ENCODE peak calls at places on chromosomes 3 and 15, in five cellular contexts. P is coronary artery; L is HFF-Myc; D is AG04450; R is CD8-positive, alpha-beta T cell. K is an unnamed sample.

GRCh38 chr15:67783303-67783702 is 42.0 kb upstream of the SKOR1 start:
- DNase-seq in P (no peak), L (no peak), D (no peak), R (peak), K (no peak)

GRCh38 chr3:98692787-98693473 is 70.2 kb upstream of the ST3GAL6 start:
- DNase-seq in P (no peak), L (no peak), D (no peak), R (no peak), K (no peak)

GRCh38 chr3:157122116-157122515 is 37.8 kb downstream of the CCNL1 start:
- DNase-seq in P (no peak), L (peak), D (peak), R (no peak), K (no peak)

GRCh38 chr15:96046620-96047240 is 283.8 kb upstream of the NR2F2 start:
- DNase-seq in P (no peak), L (peak), D (no peak), R (no peak), K (no peak)

GRCh38 chr15:42355291-42355690 is 4.0 kb upstream of the CAPN3 start:
- DNase-seq in P (no peak), L (no peak), D (no peak), R (no peak), K (no peak)

GRCh38 chr15:61099030-61099800 is 129.9 kb downstream of the RORA start:
- DNase-seq in P (no peak), L (no peak), D (peak), R (no peak), K (no peak)

GRCh38 chr3:194876403-194877165 is 190.9 kb downstream of the FAM43A start:
- DNase-seq in P (no peak), L (no peak), D (no peak), R (no peak), K (no peak)

GRCh38 chr3:67619966-67620365 is 34.4 kb downstream of the SUCLG2 start:
- DNase-seq in P (no peak), L (no peak), D (no peak), R (no peak), K (no peak)

GRCh38 chr3:62088472-62089104 is 284.8 kb downstream of the FEZF2 start:
- DNase-seq in P (no peak), L (no peak), D (no peak), R (no peak), K (no peak)

GRCh38 chr3:167852216-167852615 is 116.7 kb downstream of the SERPINI1 start:
- DNase-seq in P (no peak), L (no peak), D (no peak), R (no peak), K (no peak)

GRCh38 chr3:133269393-133269792 is 130.5 kb upstream of the BFSP2 start:
- DNase-seq in P (no peak), L (no peak), D (no peak), R (no peak), K (no peak)

GRCh38 chr3:128226794-128227399 is 73.6 kb downstream of the EEFSEC start:
- DNase-seq in P (no peak), L (no peak), D (no peak), R (no peak), K (no peak)

GRCh38 chr15:32735948-32736347 is 18.1 kb downstream of the GREM1 start:
- DNase-seq in P (no peak), L (no peak), D (no peak), R (no peak), K (no peak)

GRCh38 chr3:51974277-51974962 is 444 bp upstream of the ABHD14A start:
- DNase-seq in P (peak), L (no peak), D (no peak), R (no peak), K (no peak)

GRCh38 chr3:163773136-163773535 is 1305.2 kb downstream of the SI start:
- DNase-seq in P (no peak), L (no peak), D (no peak), R (no peak), K (no peak)

GRCh38 chr15:40618023-40618422 is 24.0 kb downstream of the KNL1 start:
- DNase-seq in P (no peak), L (no peak), D (no peak), R (no peak), K (no peak)

GRCh38 chr15:69996321-69996720 is 101.4 kb downstream of the TLE3 start:
- DNase-seq in P (no peak), L (no peak), D (no peak), R (no peak), K (no peak)

GRCh38 chr15:27339138-27339537 is 368.2 kb downstream of the GABRG3 start:
- DNase-seq in P (no peak), L (no peak), D (no peak), R (no peak), K (no peak)

GRCh38 chr15:75823860-75824613 is 19.2 kb upstream of the UBE2Q2 start:
- DNase-seq in P (no peak), L (no peak), D (no peak), R (no peak), K (no peak)

GRCh38 chr15:22954798-22955543 is 25.2 kb downstream of the CYFIP1 start:
- DNase-seq in P (no peak), L (no peak), D (no peak), R (no peak), K (no peak)

GRCh38 chr3:29092348-29092747 is 188.5 kb upstream of the RBMS3 start:
- DNase-seq in P (no peak), L (no peak), D (no peak), R (no peak), K (no peak)

GRCh38 chr3:178097576-178097975 is 438.7 kb upstream of the KCNMB2 start:
- DNase-seq in P (no peak), L (no peak), D (peak), R (no peak), K (no peak)

GRCh38 chr3:186593862-186594261 is 19.0 kb upstream of the AHSG start:
- DNase-seq in P (no peak), L (no peak), D (no peak), R (no peak), K (no peak)

GRCh38 chr3:171213178-171213577 is 186.7 kb upstream of the SLC2A2 start:
- DNase-seq in P (no peak), L (no peak), D (no peak), R (no peak), K (no peak)

GRCh38 chr3:47022540-47023161 is 43.2 kb downstream of the NBEAL2 start:
- DNase-seq in P (no peak), L (no peak), D (no peak), R (no peak), K (peak)

GRCh38 chr3:41317718-41318117 is 118.4 kb downstream of the CTNNB1 start:
- DNase-seq in P (no peak), L (no peak), D (no peak), R (no peak), K (no peak)

GRCh38 chr3:159432721-159433300 is 555.8 kb upstream of the IL12A start:
- DNase-seq in P (no peak), L (no peak), D (no peak), R (no peak), K (no peak)

GRCh38 chr3:69144631-69145244 is 22.3 kb upstream of the LMOD3 start:
- DNase-seq in P (no peak), L (no peak), D (no peak), R (no peak), K (no peak)

GRCh38 chr15:68503791-68504720 is 72.1 kb upstream of the ITGA11 start:
- DNase-seq in P (no peak), L (no peak), D (no peak), R (no peak), K (no peak)

GRCh38 chr15:38036790-38037338 is 102.4 kb downstream of the TMCO5A start:
- DNase-seq in P (no peak), L (no peak), D (no peak), R (no peak), K (no peak)

GRCh38 chr3:142315083-142315482 is 89.7 kb upstream of the GK5 start:
- DNase-seq in P (no peak), L (peak), D (peak), R (no peak), K (no peak)

GRCh38 chr3:13266005-13266404 is 154.1 kb downstream of the NUP210 start:
- DNase-seq in P (no peak), L (no peak), D (no peak), R (no peak), K (no peak)

GRCh38 chr3:152968388-152969024 is 133.6 kb downstream of the P2RY1 start:
- DNase-seq in P (no peak), L (no peak), D (no peak), R (no peak), K (no peak)

GRCh38 chr3:135125171-135125801 is 330.2 kb downstream of the EPHB1 start:
- DNase-seq in P (no peak), L (peak), D (no peak), R (no peak), K (no peak)

GRCh38 chr3:185024966-185025365 is 127.9 kb downstream of the C3orf70 start:
- DNase-seq in P (no peak), L (no peak), D (no peak), R (no peak), K (no peak)

GRCh38 chr15:31276596-31277298 is 49.9 kb upstream of the KLF13 start:
- DNase-seq in P (no peak), L (no peak), D (no peak), R (no peak), K (peak)

GRCh38 chr3:177281292-177281942 is 84.1 kb upstream of the TBL1XR1 start:
- DNase-seq in P (no peak), L (no peak), D (no peak), R (no peak), K (no peak)

GRCh38 chr3:23365066-23365465 is 161.9 kb downstream of the UBE2E2 start:
- DNase-seq in P (no peak), L (no peak), D (no peak), R (no peak), K (no peak)

GRCh38 chr3:23372296-23372695 is 169.2 kb downstream of the UBE2E2 start:
- DNase-seq in P (no peak), L (no peak), D (no peak), R (no peak), K (no peak)

DNA sequence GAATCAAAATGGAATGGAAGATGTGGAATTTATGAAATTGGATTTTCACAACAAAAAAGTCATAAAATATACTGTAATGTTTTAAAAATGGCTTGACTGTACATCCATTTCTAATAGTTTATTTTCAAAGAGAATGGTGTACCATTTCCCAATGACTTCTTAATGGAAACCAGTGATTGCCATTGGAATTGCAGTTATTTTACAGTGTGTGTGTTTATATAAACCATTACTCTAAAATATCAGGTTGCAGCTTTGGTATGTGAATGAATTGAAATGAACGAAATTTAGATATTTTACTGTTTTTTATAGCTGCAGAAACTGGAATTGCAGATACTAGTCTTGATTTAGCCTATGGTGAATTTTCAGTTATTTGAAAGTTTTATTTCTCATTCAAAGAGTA is 165.6 kb downstream of the UBE2E2 start:
- DNase-seq in P (no peak), L (no peak), D (no peak), R (no peak), K (no peak)
- H3K4me3 ChIP-seq in P (no peak), L (no peak), D (no peak), R (no peak), K (no peak)

GRCh38 chr3:80668600-80669281 is 900.9 kb upstream of the ROBO1 start:
- DNase-seq in P (no peak), L (no peak), D (no peak), R (no peak), K (no peak)
- H3K4me3 ChIP-seq in P (no peak), L (no peak), D (no peak), R (no peak), K (no peak)

GRCh38 chr15:57746752-57747151 is 40.2 kb downstream of the POLR2M start:
- DNase-seq in P (no peak), L (no peak), D (no peak), R (no peak), K (no peak)
- H3K4me3 ChIP-seq in P (no peak), L (no peak), D (no peak), R (peak), K (no peak)

GRCh38 chr3:27729325-27729724 is 7.2 kb upstream of the EOMES start:
- DNase-seq in P (no peak), L (no peak), D (no peak), R (no peak), K (no peak)
- H3K4me3 ChIP-seq in P (peak), L (no peak), D (no peak), R (no peak), K (no peak)

GRCh38 chr3:94066829-94067470 is 4.1 kb downstream of the NSUN3 start:
- DNase-seq in P (no peak), L (no peak), D (no peak), R (no peak), K (no peak)
- H3K4me3 ChIP-seq in P (no peak), L (no peak), D (no peak), R (no peak), K (no peak)

GRCh38 chr3:112746675-112747276 is 99.9 kb downstream of the CD200R1L start:
- DNase-seq in P (no peak), L (no peak), D (no peak), R (no peak), K (no peak)
- H3K4me3 ChIP-seq in P (no peak), L (no peak), D (no peak), R (no peak), K (no peak)

GRCh38 chr3:183818706-183819624 is 6.4 kb downstream of the MAP6D1 start:
- DNase-seq in P (no peak), L (no peak), D (no peak), R (no peak), K (no peak)
- H3K4me3 ChIP-seq in P (no peak), L (no peak), D (no peak), R (no peak), K (no peak)

K was measured in stomach.